ENCODE peak calls at places on chromosome 18, in seven cellular contexts. Z is transverse colon, W is endothelial cell of umbilical vein, U is SK-N-SH, K is GM23338, P is suprapubic skin, D is Panc1. L is an unnamed sample.

GRCh38 chr18:79361766-79362522 is 33.8 kb upstream of the NFATC1 start:
- DNase-seq in P (no peak), Z (no peak), W (no peak), D (peak), K (no peak), U (no peak), L (no peak)

GRCh38 chr18:2979871-2980606 is 32.9 kb downstream of the LPIN2 start:
- DNase-seq in W (peak), P (no peak), Z (no peak), D (no peak), K (no peak), U (no peak), L (no peak)

GRCh38 chr18:74173434-74173750 is 25.1 kb downstream of the TIMM21 start:
- DNase-seq in P (no peak), U (no peak), Z (no peak), D (no peak), W (no peak), K (no peak), L (no peak)

GRCh38 chr18:48032876-48033769 is 102.7 kb upstream of the SMAD2 start:
- DNase-seq in D (no peak), U (no peak), W (no peak), K (no peak), Z (no peak), P (peak), L (no peak)

GRCh38 chr18:67938691-67939090 is 422.2 kb upstream of the DSEL start:
- DNase-seq in Z (no peak), P (no peak), D (no peak), K (no peak), U (no peak), W (no peak), L (no peak)

GRCh38 chr18:43049021-43049420 is 66.5 kb downstream of the RIT2 start:
- DNase-seq in D (no peak), U (no peak), K (no peak), P (no peak), W (no peak), Z (no peak), L (no peak)

GRCh38 chr18:23498877-23499570 is 4.3 kb upstream of the RMC1 start:
- DNase-seq in K (peak), Z (peak), U (peak), W (peak), D (peak), P (peak), L (no peak)

GRCh38 chr18:62505669-62506494 is 16.9 kb upstream of the ZCCHC2 start:
- DNase-seq in Z (no peak), K (no peak), P (no peak), D (no peak), W (peak), U (no peak), L (no peak)

GRCh38 chr18:23812566-23813440 is 123.5 kb downstream of the LAMA3 start:
- DNase-seq in K (peak), Z (no peak), P (no peak), W (peak), D (no peak), U (peak), L (no peak)

GRCh38 chr18:159037-159652 is 788 bp downstream of the USP14 start:
- DNase-seq in W (peak), Z (no peak), P (no peak), D (no peak), K (peak), U (peak), L (no peak)

GRCh38 chr18:46226461-46226860 is 122.3 kb downstream of the HAUS1 start:
- DNase-seq in U (no peak), K (no peak), D (no peak), Z (no peak), W (no peak), P (no peak), L (no peak)

GRCh38 chr18:45365835-45366234 is 249.4 kb upstream of the SLC14A2 start:
- DNase-seq in K (no peak), P (no peak), Z (no peak), W (no peak), D (no peak), U (no peak), L (no peak)

GRCh38 chr18:8242306-8242705 is 366.9 kb upstream of the RAB12 start:
- DNase-seq in D (no peak), P (no peak), U (no peak), K (no peak), Z (no peak), W (no peak), L (no peak)

GRCh38 chr18:63233334-63233733 is 86.2 kb downstream of the BCL2 start:
- DNase-seq in U (no peak), P (no peak), D (no peak), Z (no peak), W (no peak), K (no peak), L (no peak)

GRCh38 chr18:657998-658946 is 819 bp downstream of the TYMS start:
- DNase-seq in W (peak), K (peak), P (peak), Z (peak), D (no peak), U (peak), L (peak)

GRCh38 chr18:63348508-63349136 is 18.4 kb downstream of the KDSR start:
- DNase-seq in Z (no peak), D (no peak), W (no peak), P (no peak), K (no peak), U (no peak), L (no peak)

GRCh38 chr18:23922939-23923338 is 91.6 kb upstream of the TTC39C start:
- DNase-seq in K (no peak), U (no peak), P (no peak), Z (no peak), W (no peak), D (no peak), L (no peak)

GRCh38 chr18:59054892-59055291 is 84.8 kb upstream of the SEC11C start:
- DNase-seq in D (no peak), K (no peak), P (no peak), U (no peak), W (no peak), Z (no peak), L (no peak)
- TF ChIP-seq POLR2AphosphoS5 in D (no peak), K (no peak), P (peak), U (no peak), W (no peak), Z (no peak), L (no peak)

DNA sequence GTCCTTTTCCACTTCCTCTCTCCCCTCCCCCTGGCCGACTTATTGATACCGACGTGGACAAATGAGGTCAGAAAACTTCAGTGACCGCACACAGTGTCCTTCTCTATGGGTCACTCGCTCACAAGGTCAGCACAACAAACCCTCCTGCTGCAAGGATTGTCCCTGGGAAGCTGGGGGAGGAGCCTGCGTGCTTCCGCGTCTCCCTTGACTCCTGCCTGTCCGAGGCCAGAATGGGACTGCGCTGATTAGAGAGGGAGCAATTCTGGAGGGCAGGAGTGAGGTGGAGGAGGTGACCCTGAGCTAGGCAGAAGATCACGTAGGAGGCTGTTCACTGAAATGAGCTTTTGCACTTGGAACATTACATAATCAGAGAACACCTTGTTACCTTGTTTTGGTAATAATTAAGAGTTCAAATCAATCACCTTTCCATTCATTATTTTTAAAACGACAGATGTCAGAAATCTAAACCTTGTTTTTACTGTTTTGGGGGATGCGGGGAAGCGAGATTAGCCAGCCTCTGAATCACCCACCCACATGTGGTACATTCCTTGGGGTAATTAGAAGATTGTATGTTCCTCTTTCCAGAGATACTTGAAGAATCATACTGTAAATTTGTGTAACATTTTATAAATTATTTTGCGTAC is 70.6 kb downstream of the CTAGE1 start:
- DNase-seq in Z (peak), K (peak), P (no peak), U (no peak), D (no peak), W (peak), L (no peak)
- TF ChIP-seq POLR2AphosphoS5 in Z (peak), K (no peak), P (no peak), U (no peak), D (no peak), W (peak), L (no peak)

DNA sequence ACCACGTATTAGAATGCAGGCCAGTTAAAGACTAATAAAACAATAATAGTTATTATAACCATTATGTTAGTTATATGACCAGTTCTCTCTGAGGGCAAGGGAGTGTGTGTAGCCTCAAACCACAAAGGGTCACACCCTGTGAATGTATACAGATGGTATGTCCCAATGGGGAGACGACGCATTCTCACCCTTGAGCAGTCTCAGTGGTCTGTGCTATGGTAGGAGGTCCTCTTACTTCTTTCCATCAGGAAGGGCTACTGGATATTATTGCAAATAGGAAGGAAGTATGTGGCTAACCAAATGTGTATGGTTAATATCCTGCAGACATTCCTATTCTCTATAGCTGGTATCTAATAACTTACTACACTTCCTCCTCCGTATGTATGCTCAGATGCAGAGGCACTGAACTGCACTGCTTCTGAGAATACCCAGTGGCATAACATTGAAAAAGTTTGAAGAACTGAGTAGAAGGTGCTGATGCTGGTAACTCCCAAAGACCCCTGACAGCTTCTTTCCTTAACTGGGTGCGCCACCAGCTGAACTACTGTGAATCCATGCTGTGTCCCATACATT is 306.7 kb upstream of the CCDC68 start:
- DNase-seq in Z (no peak), K (no peak), P (no peak), W (peak), D (no peak), U (no peak), L (no peak)
- TF ChIP-seq POLR2AphosphoS5 in Z (no peak), K (no peak), P (no peak), W (peak), D (no peak), U (no peak), L (no peak)

GRCh38 chr18:77234504-77235365 is 14.9 kb upstream of the GALR1 start:
- DNase-seq in P (no peak), D (no peak), W (no peak), U (no peak), Z (no peak), K (no peak), L (no peak)
- TF ChIP-seq POLR2AphosphoS5 in P (no peak), D (no peak), W (no peak), U (no peak), Z (no peak), K (no peak), L (no peak)

DNA sequence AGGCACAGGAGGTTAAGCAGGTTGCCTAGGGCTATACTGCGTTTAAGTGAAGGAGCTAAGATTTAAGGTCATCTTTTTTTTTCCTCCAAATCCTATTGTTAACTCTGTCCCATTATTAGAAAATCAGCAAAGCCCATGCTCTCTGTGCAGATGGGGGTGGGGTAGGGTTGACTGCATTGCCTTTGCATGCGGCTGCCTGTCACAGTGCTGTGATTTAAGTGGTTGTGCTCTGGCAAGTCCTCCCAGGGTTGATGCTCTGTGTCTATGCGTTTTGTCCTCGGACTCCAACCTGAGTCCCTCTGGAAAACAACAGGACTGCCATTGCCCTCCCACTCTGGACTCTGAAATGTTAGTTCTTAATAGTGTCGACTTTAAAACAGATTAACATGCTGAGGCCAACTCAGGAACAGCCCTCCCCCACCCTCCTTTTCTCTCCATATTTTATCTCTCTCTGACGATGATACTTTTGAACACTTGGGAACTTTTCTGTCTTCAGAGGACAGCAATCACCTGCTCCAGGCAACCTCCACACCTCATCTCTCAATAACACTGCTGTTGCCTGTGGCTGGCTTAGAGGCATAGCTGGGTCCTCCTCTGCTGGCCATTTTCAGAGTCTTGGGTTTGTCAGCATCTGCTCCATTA is 5.8 kb downstream of the FHOD3 start:
- DNase-seq in K (no peak), P (no peak), W (no peak), U (no peak), Z (no peak), D (no peak), L (no peak)
- TF ChIP-seq POLR2AphosphoS5 in K (no peak), P (no peak), W (no peak), U (no peak), Z (no peak), D (no peak), L (no peak)

DNA sequence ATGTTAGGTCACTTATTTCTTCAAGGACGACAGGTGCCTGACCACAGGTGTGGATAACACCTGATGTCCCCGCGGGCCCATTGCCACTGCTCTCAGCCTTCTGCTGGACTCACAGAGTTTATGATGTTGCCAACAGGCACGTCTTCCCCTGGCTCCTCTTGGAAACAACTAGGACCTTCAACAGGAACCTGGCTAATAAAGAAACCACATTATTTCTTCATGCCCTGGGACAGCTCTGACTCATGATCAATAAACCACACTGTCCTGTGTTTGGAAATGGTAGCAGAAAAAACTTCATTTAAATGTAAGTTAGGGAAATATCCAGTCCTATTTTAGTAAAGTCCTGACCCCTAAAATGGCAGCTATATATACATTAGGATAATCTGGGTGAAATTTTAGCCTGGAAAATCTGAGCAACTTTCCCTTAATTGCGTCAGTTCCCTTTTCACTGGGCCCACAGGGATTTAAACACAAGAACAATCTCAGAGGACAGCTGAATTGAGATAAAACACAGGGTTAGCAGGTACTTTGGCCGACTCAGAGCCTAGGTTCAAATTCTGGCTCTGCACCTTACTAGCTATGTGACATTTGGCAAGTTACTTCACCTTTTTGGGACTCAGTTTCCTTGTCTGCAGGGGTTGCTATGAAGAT is 159.0 kb downstream of the VAPA start:
- DNase-seq in Z (no peak), K (no peak), W (no peak), P (no peak), D (no peak), U (no peak), L (no peak)
- TF ChIP-seq POLR2AphosphoS5 in Z (no peak), K (no peak), W (no peak), P (no peak), D (no peak), U (no peak), L (no peak)

DNA sequence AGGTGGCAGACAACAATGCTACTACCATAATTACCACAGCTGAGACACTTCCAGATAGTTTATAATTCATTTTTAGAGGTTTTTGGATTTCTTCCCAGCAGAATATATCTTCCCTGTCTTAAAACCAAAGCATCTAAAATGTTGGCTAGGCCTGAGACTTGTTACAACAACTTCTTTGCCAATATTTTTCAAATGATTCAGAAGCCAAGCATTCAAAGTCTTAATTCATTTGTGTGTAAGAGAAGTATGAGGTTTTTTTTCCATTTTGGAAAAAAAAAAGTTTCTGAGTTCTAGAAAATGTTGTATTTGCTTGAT is 32.9 kb downstream of the LAMA1 start:
- DNase-seq in D (no peak), P (no peak), K (no peak), Z (no peak), W (no peak), U (no peak), L (no peak)
- TF ChIP-seq POLR2AphosphoS5 in D (no peak), P (no peak), K (no peak), Z (no peak), W (no peak), U (no peak), L (no peak)

DNA sequence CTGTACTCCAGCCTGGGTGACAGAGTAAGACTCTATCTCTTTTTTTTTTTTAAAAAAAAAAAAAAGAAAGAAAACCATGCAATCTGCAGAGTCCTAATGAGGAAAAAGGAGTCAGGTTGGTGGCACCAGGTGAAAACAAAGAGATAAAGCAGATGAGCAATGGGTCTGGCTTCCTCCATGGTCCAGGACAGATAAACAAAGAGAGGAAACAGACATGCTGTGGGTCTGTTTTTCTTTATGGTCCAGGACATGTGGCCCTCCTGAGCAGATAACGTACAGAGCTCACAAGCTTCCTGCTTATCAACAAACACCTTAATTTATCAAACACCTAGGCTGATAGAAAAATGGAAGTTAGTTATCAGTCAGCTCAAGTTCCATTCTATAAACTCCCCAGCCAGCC is 24.4 kb upstream of the TUBB6 start:
- DNase-seq in P (no peak), W (no peak), U (peak), D (no peak), Z (no peak), K (no peak), L (no peak)
- TF ChIP-seq POLR2AphosphoS5 in P (no peak), W (no peak), U (no peak), D (no peak), Z (no peak), K (no peak), L (no peak)

DNA sequence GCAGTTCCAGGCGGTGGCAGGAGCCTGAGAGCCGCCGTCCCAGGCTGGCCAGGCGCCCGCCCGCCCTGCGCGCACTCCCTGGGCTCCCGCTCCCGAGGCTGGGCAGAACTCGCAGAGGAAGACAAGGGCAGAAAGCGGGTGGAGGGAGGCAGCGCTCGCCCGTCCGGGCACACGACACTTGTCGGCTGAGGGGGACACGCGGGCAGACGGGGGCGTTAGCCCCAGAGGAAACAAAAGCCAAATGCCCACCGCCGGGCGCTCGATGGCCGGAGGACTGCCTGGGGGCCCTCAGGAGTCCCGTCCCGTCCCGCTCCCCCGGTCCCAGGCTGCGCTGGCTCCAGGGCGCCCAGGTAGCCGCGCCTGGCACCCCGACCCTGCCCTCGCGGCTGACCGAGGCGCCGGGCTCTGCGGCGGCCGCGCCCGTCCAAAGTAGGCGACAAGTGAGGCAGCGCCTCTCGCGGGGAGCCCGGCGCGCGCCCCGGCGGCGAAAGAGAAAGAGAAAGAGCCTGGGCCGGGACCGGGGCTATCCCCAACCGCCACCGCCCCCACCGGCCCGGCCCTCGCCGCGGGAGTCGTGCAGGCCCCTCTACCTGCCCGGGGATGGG is 491 bp downstream of the L3MBTL4 start:
- DNase-seq in P (peak), K (peak), W (no peak), U (peak), D (no peak), Z (peak), L (peak)
- TF ChIP-seq POLR2AphosphoS5 in P (peak), K (no peak), W (no peak), U (no peak), D (no peak), Z (no peak), L (no peak)

L was measured in GM12892.